ENCODE peak calls at places on chromosomes 13 and 19, in ten cellular contexts. U is cardiac muscle cell; G is keratinocyte; F is naive thymus-derived CD8-positive, alpha-beta T cell; A is activated CD4-positive, alpha-beta T cell treated with anti-CD3 and anti-CD28 coated beads, Interleukin-2, amount 10 ng/mL, durations not matched to agents 7 days and 5 days; J is posterior cingulate gyrus; N is dorsolateral prefrontal cortex; Z is nephron progenitor cell; Y is thoracic aorta; T is activated CD8-positive, alpha-beta memory T cell treated with anti-CD3 and anti-CD28 coated beads for 1 hour. P is an unnamed sample.

GRCh38 chr13:41505209-41505835 is 48.0 kb downstream of the RGCC start:
- DNase-seq in T (no peak), J (no peak), N (no peak), G (peak; percentile 15), U (peak; percentile 86), Y (no peak), A (no peak), F (no peak), Z (no peak), P (no peak)

GRCh38 chr13:36848228-36848982 is 29.4 kb downstream of the RFXAP start:
- DNase-seq in Y (no peak), T (no peak), N (no peak), G (no peak), U (peak; percentile 16), F (no peak), A (no peak), Z (no peak), J (no peak), P (no peak)

GRCh38 chr19:27676877-27677276 is 1536.1 kb downstream of the UQCRFS1 start:
- DNase-seq in Z (no peak), U (no peak), N (no peak), Y (no peak), T (no peak), F (no peak), A (no peak), G (no peak), J (no peak), P (no peak)

GRCh38 chr19:10118960-10119359 is 739 bp downstream of the EIF3G start:
- DNase-seq in A (no peak), T (no peak), N (no peak), Y (no peak), U (no peak), Z (no peak), J (no peak), F (no peak), G (no peak), P (no peak)

GRCh38 chr13:39779337-39780270 is 124.1 kb downstream of the COG6 start:
- DNase-seq in T (no peak), F (peak; percentile 25), G (no peak), Z (no peak), A (peak; percentile 19), N (no peak), Y (no peak), U (peak; percentile 59), J (no peak), P (no peak)

GRCh38 chr19:18607222-18608101 is 863 bp upstream of the CRLF1 start:
- DNase-seq in A (no peak), Y (no peak), U (no peak), N (no peak), J (no peak), Z (peak; percentile 38), F (no peak), G (no peak), T (no peak), P (no peak)

GRCh38 chr13:52387721-52388120 is 18.3 kb downstream of the THSD1 start:
- DNase-seq in G (no peak), J (no peak), T (no peak), Y (no peak), Z (no peak), U (no peak), F (no peak), A (no peak), N (no peak), P (no peak)

GRCh38 chr19:372306-372890 is 27.8 kb upstream of the MIER2 start:
- DNase-seq in T (no peak), J (peak; percentile 36), Y (no peak), U (peak; percentile 90), G (no peak), F (no peak), A (no peak), Z (no peak), N (peak; percentile 80), P (no peak)

GRCh38 chr13:101627556-101627943 is 175.1 kb downstream of the ITGBL1 start:
- DNase-seq in Y (no peak), Z (no peak), N (no peak), T (no peak), F (no peak), A (no peak), J (no peak), G (no peak), U (no peak), P (no peak)

GRCh38 chr13:31248361-31248760 is 48.6 kb downstream of the B3GLCT start:
- DNase-seq in J (no peak), A (no peak), U (no peak), G (no peak), T (no peak), F (no peak), N (no peak), Y (no peak), Z (no peak), P (no peak)

GRCh38 chr13:109026266-109026665 is 396.9 kb downstream of the MYO16 start:
- DNase-seq in U (no peak), N (no peak), J (no peak), Z (no peak), F (no peak), G (no peak), A (no peak), T (no peak), Y (no peak), P (no peak)

GRCh38 chr19:52993342-52994178 is 20.2 kb upstream of the ERVV-1 start:
- DNase-seq in Z (peak; percentile 90), A (peak; percentile 76), J (peak; percentile 61), U (peak; percentile 89), N (peak; percentile 83), Y (peak; percentile 69), F (peak; percentile 76), T (peak; percentile 45), G (peak; percentile 49), P (peak; percentile 79)

GRCh38 chr13:25151626-25152025 is 20.5 kb downstream of the AMER2 start:
- DNase-seq in Z (no peak), A (no peak), Y (no peak), J (no peak), T (no peak), G (no peak), F (no peak), N (no peak), U (no peak), P (no peak)

P was measured in coronary artery.